ENCODE peak calls at places on chromosomes 7 and 10, in seven cellular contexts. D, T, N, E, F, I and A are unnamed samples.

GRCh38 chr10:11654659-11655058 is 43.2 kb upstream of the USP6NL start:
- DNase-seq in F (no peak), T (no peak), D (no peak), I (no peak), E (no peak), N (no peak), A (no peak)

GRCh38 chr10:110641256-110641655 is 2.9 kb upstream of the RBM20 start:
- DNase-seq in D (no peak), T (peak; percentile 40), E (no peak), N (peak; percentile 37), F (no peak), I (peak; percentile 77), A (peak; percentile 61)

GRCh38 chr7:2360791-2361190 is 6.2 kb downstream of the EIF3B start:
- DNase-seq in N (no peak), T (no peak), E (no peak), F (no peak), D (no peak), I (no peak), A (no peak)

GRCh38 chr7:361680-362415 is 71.9 kb downstream of the FOXL3 start:
- DNase-seq in F (no peak), D (no peak), E (no peak), T (no peak), I (no peak), N (no peak), A (no peak)

GRCh38 chr10:110007171-110007700 is 548 bp upstream of the ADD3 start:
- DNase-seq in T (peak; percentile 65), E (no peak), I (peak; percentile 84), D (no peak), F (peak; percentile 52), N (peak; percentile 68), A (no peak)

GRCh38 chr7:148286150-148286549 is 304.4 kb upstream of the C7orf33 start:
- DNase-seq in I (no peak), E (no peak), D (no peak), T (peak; percentile 50), F (no peak), N (no peak), A (peak; percentile 5)

GRCh38 chr10:34488476-34489130 is 326.5 kb downstream of the PARD3 start:
- DNase-seq in D (no peak), I (no peak), N (no peak), T (no peak), F (no peak), E (no peak), A (no peak)

GRCh38 chr7:9264395-9264794 is 831.0 kb downstream of the NXPH1 start:
- DNase-seq in E (no peak), I (no peak), F (no peak), N (no peak), D (no peak), T (no peak), A (no peak)

GRCh38 chr7:13115157-13115772 is 427.8 kb downstream of the ARL4A start:
- DNase-seq in N (no peak), T (no peak), E (no peak), F (no peak), I (no peak), D (no peak), A (peak; percentile 18)

GRCh38 chr7:106597751-106598619 is 63.0 kb downstream of the CCDC71L start:
- DNase-seq in E (no peak), F (no peak), D (no peak), N (no peak), I (no peak), T (no peak), A (no peak)

GRCh38 chr10:14486777-14487510 is 156.2 kb upstream of the FRMD4A start:
- DNase-seq in N (no peak), E (no peak), T (no peak), D (no peak), I (no peak), F (no peak), A (peak; percentile 19)